ENCODE peak calls at places on chromosomes 5 and 9, in eight cellular contexts. H is HEK293T; D is caudate nucleus; Z is kidney tubule cell; G is GM13976; U is NCI-H146; C is stimulated activated CD8-positive, alpha-beta memory T cell treated with anti-CD3 and anti-CD28 coated beads, Interleukin-7, amount 100 ng/mL, for 4 hours; V is globus pallidus. J is an unnamed sample.

GRCh38 chr5:1515311-1515920 is 8.3 kb downstream of the LPCAT1 start:
- DNase-seq in U (no peak), H (no peak), D (no peak), G (no peak), V (no peak), Z (no peak), C (no peak), J (no peak)

GRCh38 chr9:127770905-127771569 is 7.4 kb downstream of the SH2D3C start:
- DNase-seq in V (peak; percentile 85), G (peak; percentile 98), H (peak; percentile 99), U (peak; percentile 96), Z (peak; percentile 97), C (peak; percentile 96), D (peak; percentile 94), J (peak; percentile 99)

GRCh38 chr9:33139421-33140228 is 27.5 kb downstream of the B4GALT1 start:
- DNase-seq in C (no peak), V (no peak), D (no peak), U (peak; percentile 34), Z (peak; percentile 87), G (peak; percentile 11), H (peak; percentile 32), J (no peak)

GRCh38 chr5:85709728-85710127 is 908.0 kb upstream of the COX7C start:
- DNase-seq in H (no peak), C (no peak), G (no peak), Z (no peak), D (no peak), U (no peak), V (no peak), J (no peak)

GRCh38 chr5:72501475-72501874 is 5.7 kb downstream of the ZNF366 start:
- DNase-seq in V (no peak), G (no peak), U (no peak), Z (no peak), D (no peak), C (no peak), H (no peak), J (no peak)

GRCh38 chr9:82275531-82275930 is 287.0 kb downstream of the SPATA31D1 start:
- DNase-seq in U (no peak), C (no peak), H (no peak), G (no peak), D (no peak), V (no peak), Z (peak; percentile 32), J (no peak)

GRCh38 chr5:168809218-168809617 is 230.1 kb upstream of the PANK3 start:
- DNase-seq in V (no peak), G (no peak), U (no peak), Z (no peak), D (no peak), H (no peak), C (no peak), J (no peak)

GRCh38 chr5:129460951-129461815 is 1.1 kb downstream of the ADAMTS19 start:
- DNase-seq in Z (peak; percentile 47), U (peak; percentile 17), G (peak; percentile 48), D (peak; percentile 75), H (peak; percentile 77), C (no peak), V (peak; percentile 18), J (peak; percentile 88)

GRCh38 chr5:91207248-91207647 is 175.9 kb downstream of the ARRDC3 start:
- DNase-seq in G (no peak), U (no peak), Z (peak; percentile 34), V (no peak), D (no peak), H (no peak), C (no peak), J (no peak)

GRCh38 chr5:68086443-68086842 is 129.1 kb upstream of the PIK3R1 start:
- DNase-seq in D (no peak), V (no peak), H (no peak), Z (no peak), G (no peak), C (no peak), U (no peak), J (no peak)

GRCh38 chr9:122265265-122265900 is 701 bp downstream of the MRRF start:
- DNase-seq in H (peak; percentile 14), D (no peak), V (no peak), C (no peak), G (peak; percentile 60), Z (peak; percentile 57), U (peak; percentile 38), J (peak; percentile 79)

J was measured in DMS53.